ENCODE peak calls at places on chromosomes 6 and 20, in six cellular contexts. One of them, this sample, is unnamed. For H3K4me1, the result is how much of the 10 kb centered on the place peaks cover.

GRCh38 chr20:46699651-46700359 is 9.6 kb upstream of the SLC2A10 start:
- DNase-seq in heart left ventricle: no peak
- DNase-seq in heart right ventricle: no peak
- DNase-seq in ovary: no peak
- DNase-seq in gastrocnemius medialis: no peak
- DNase-seq in Panc1: no peak
- DNase-seq in this sample: no peak

GRCh38 chr6:80605165-80605989 is 498.9 kb downstream of the BCKDHB start:
- DNase-seq in heart left ventricle: no peak
- DNase-seq in heart right ventricle: peak
- DNase-seq in ovary: no peak
- DNase-seq in gastrocnemius medialis: no peak
- DNase-seq in Panc1: no peak
- DNase-seq in this sample: no peak

GRCh38 chr6:65072500-65072899 is 634.5 kb downstream of the EYS start:
- DNase-seq in heart left ventricle: no peak
- DNase-seq in heart right ventricle: no peak
- DNase-seq in ovary: no peak
- DNase-seq in gastrocnemius medialis: no peak
- DNase-seq in Panc1: no peak
- DNase-seq in this sample: no peak

GRCh38 chr6:17418281-17419188 is 25.1 kb downstream of the CAP2 start:
- DNase-seq in heart left ventricle: no peak
- DNase-seq in heart right ventricle: no peak
- DNase-seq in ovary: no peak
- DNase-seq in gastrocnemius medialis: peak
- DNase-seq in Panc1: no peak
- DNase-seq in this sample: no peak

GRCh38 chr6:1609662-1610496 is at the start of gene FOXC1:
- DNase-seq in heart left ventricle: peak
- DNase-seq in heart right ventricle: peak
- DNase-seq in ovary: peak
- DNase-seq in gastrocnemius medialis: peak
- DNase-seq in Panc1: peak
- DNase-seq in this sample: peak

GRCh38 chr6:47551670-47552069 is 74.1 kb downstream of the CD2AP start:
- DNase-seq in heart left ventricle: no peak
- DNase-seq in heart right ventricle: no peak
- DNase-seq in ovary: no peak
- DNase-seq in gastrocnemius medialis: no peak
- DNase-seq in Panc1: no peak
- DNase-seq in this sample: no peak

GRCh38 chr6:5472583-5472982 is 211.3 kb downstream of the FARS2 start:
- DNase-seq in heart left ventricle: no peak
- DNase-seq in heart right ventricle: no peak
- DNase-seq in ovary: no peak
- DNase-seq in gastrocnemius medialis: no peak
- DNase-seq in Panc1: no peak
- DNase-seq in this sample: no peak

GRCh38 chr6:82750570-82750969 is 315.1 kb downstream of the UBE3D start:
- DNase-seq in heart left ventricle: no peak
- DNase-seq in heart right ventricle: no peak
- DNase-seq in ovary: no peak
- DNase-seq in gastrocnemius medialis: no peak
- DNase-seq in Panc1: no peak
- DNase-seq in this sample: no peak

GRCh38 chr6:88565409-88565811 is 398.0 kb downstream of the RNGTT start:
- DNase-seq in heart left ventricle: no peak
- DNase-seq in heart right ventricle: no peak
- DNase-seq in ovary: no peak
- DNase-seq in gastrocnemius medialis: no peak
- DNase-seq in Panc1: no peak
- DNase-seq in this sample: no peak

GRCh38 chr6:143234686-143235085 is 174.0 kb downstream of the AIG1 start:
- DNase-seq in heart left ventricle: no peak
- DNase-seq in heart right ventricle: no peak
- DNase-seq in ovary: no peak
- DNase-seq in gastrocnemius medialis: no peak
- DNase-seq in Panc1: no peak
- DNase-seq in this sample: no peak

GRCh38 chr20:19889011-19889953 is 127.9 kb upstream of the NAA20 start:
- DNase-seq in heart left ventricle: peak
- DNase-seq in heart right ventricle: peak
- DNase-seq in ovary: peak
- DNase-seq in gastrocnemius medialis: peak
- DNase-seq in Panc1: no peak
- DNase-seq in this sample: peak

GRCh38 chr20:47055699-47056369 is 161.2 kb downstream of the EYA2 start:
- DNase-seq in heart left ventricle: no peak
- DNase-seq in heart right ventricle: no peak
- DNase-seq in ovary: no peak
- DNase-seq in gastrocnemius medialis: no peak
- DNase-seq in Panc1: no peak
- DNase-seq in this sample: no peak

GRCh38 chr6:3324262-3324942 is 65.7 kb downstream of the PSMG4 start:
- DNase-seq in heart left ventricle: peak
- DNase-seq in heart right ventricle: peak
- DNase-seq in ovary: no peak
- DNase-seq in gastrocnemius medialis: no peak
- DNase-seq in Panc1: no peak
- DNase-seq in this sample: no peak

GRCh38 chr20:32727663-32728062 is 15.6 kb downstream of the COMMD7 start:
- DNase-seq in heart left ventricle: peak
- DNase-seq in heart right ventricle: no peak
- DNase-seq in ovary: no peak
- DNase-seq in gastrocnemius medialis: no peak
- DNase-seq in Panc1: no peak
- DNase-seq in this sample: no peak

GRCh38 chr6:14310955-14311354 is 193.4 kb downstream of the CD83 start:
- DNase-seq in heart left ventricle: no peak
- DNase-seq in heart right ventricle: no peak
- DNase-seq in ovary: no peak
- DNase-seq in gastrocnemius medialis: no peak
- DNase-seq in Panc1: no peak
- DNase-seq in this sample: no peak

GRCh38 chr20:17856024-17856564 is 112.5 kb downstream of the SNX5 start:
- DNase-seq in heart left ventricle: no peak
- DNase-seq in heart right ventricle: no peak
- DNase-seq in ovary: peak
- DNase-seq in gastrocnemius medialis: no peak
- DNase-seq in Panc1: no peak
- DNase-seq in this sample: peak

GRCh38 chr6:5905431-5906339 is 101.0 kb downstream of the NRN1 start:
- DNase-seq in heart left ventricle: peak
- DNase-seq in heart right ventricle: peak
- DNase-seq in ovary: peak
- DNase-seq in gastrocnemius medialis: peak
- DNase-seq in Panc1: no peak
- DNase-seq in this sample: peak

GRCh38 chr20:59985864-59986263 is 27.6 kb downstream of the CDH26 start:
- DNase-seq in heart left ventricle: no peak
- DNase-seq in heart right ventricle: no peak
- DNase-seq in ovary: no peak
- DNase-seq in gastrocnemius medialis: no peak
- DNase-seq in Panc1: no peak
- DNase-seq in this sample: no peak

GRCh38 chr20:46523696-46524328 is 10.5 kb upstream of the ZNF334 start:
- DNase-seq in heart left ventricle: no peak
- DNase-seq in heart right ventricle: no peak
- DNase-seq in ovary: no peak
- DNase-seq in gastrocnemius medialis: no peak
- DNase-seq in Panc1: no peak
- DNase-seq in this sample: no peak

GRCh38 chr20:30912006-30912660 is 345.3 kb upstream of the DEFB115 start:
- DNase-seq in heart left ventricle: no peak
- DNase-seq in heart right ventricle: no peak
- DNase-seq in ovary: no peak
- DNase-seq in gastrocnemius medialis: no peak
- DNase-seq in Panc1: no peak
- DNase-seq in this sample: no peak

GRCh38 chr6:28693033-28693750 is 167.5 kb downstream of the GPX5 start:
- DNase-seq in heart left ventricle: no peak
- DNase-seq in heart right ventricle: no peak
- DNase-seq in ovary: peak
- DNase-seq in gastrocnemius medialis: no peak
- DNase-seq in Panc1: peak
- DNase-seq in this sample: no peak

GRCh38 chr6:19380287-19380686 is 456.9 kb upstream of the ID4 start:
- DNase-seq in heart left ventricle: no peak
- DNase-seq in heart right ventricle: no peak
- DNase-seq in ovary: no peak
- DNase-seq in gastrocnemius medialis: no peak
- DNase-seq in Panc1: no peak
- DNase-seq in this sample: no peak

GRCh38 chr20:51837876-51838420 is 35.6 kb upstream of the SALL4 start:
- DNase-seq in heart left ventricle: no peak
- DNase-seq in heart right ventricle: no peak
- DNase-seq in ovary: no peak
- DNase-seq in gastrocnemius medialis: no peak
- DNase-seq in Panc1: no peak
- DNase-seq in this sample: no peak

GRCh38 chr6:46453221-46453620 is 38.0 kb downstream of the RCAN2 start:
- DNase-seq in heart left ventricle: no peak
- DNase-seq in heart right ventricle: no peak
- DNase-seq in ovary: no peak
- DNase-seq in gastrocnemius medialis: no peak
- DNase-seq in Panc1: no peak
- DNase-seq in this sample: no peak

GRCh38 chr6:46451343-46451742 is 39.9 kb downstream of the RCAN2 start:
- DNase-seq in heart left ventricle: no peak
- DNase-seq in heart right ventricle: no peak
- DNase-seq in ovary: no peak
- DNase-seq in gastrocnemius medialis: no peak
- DNase-seq in Panc1: no peak
- DNase-seq in this sample: no peak

GRCh38 chr6:46452312-46452917 is 38.8 kb downstream of the RCAN2 start:
- DNase-seq in heart left ventricle: no peak
- DNase-seq in heart right ventricle: no peak
- DNase-seq in ovary: no peak
- DNase-seq in gastrocnemius medialis: no peak
- DNase-seq in Panc1: no peak
- DNase-seq in this sample: no peak

GRCh38 chr6:46453756-46454316 is 37.4 kb downstream of the RCAN2 start:
- DNase-seq in heart left ventricle: no peak
- DNase-seq in heart right ventricle: no peak
- DNase-seq in ovary: no peak
- DNase-seq in gastrocnemius medialis: no peak
- DNase-seq in Panc1: no peak
- DNase-seq in this sample: no peak

GRCh38 chr6:46454691-46455090 is 36.6 kb downstream of the RCAN2 start:
- DNase-seq in heart left ventricle: no peak
- DNase-seq in heart right ventricle: no peak
- DNase-seq in ovary: no peak
- DNase-seq in gastrocnemius medialis: no peak
- DNase-seq in Panc1: no peak
- DNase-seq in this sample: no peak
- H3K4me1 ChIP-seq in heart left ventricle: half or more
- H3K4me1 ChIP-seq in heart right ventricle: half or more
- H3K4me1 ChIP-seq in ovary: under half
- H3K4me1 ChIP-seq in gastrocnemius medialis: under half
- H3K4me1 ChIP-seq in Panc1: under half
- H3K4me1 ChIP-seq in this sample: under half

GRCh38 chr20:40317156-40317790 is 371.8 kb downstream of the MAFB start:
- DNase-seq in heart left ventricle: no peak
- DNase-seq in heart right ventricle: no peak
- DNase-seq in ovary: no peak
- DNase-seq in gastrocnemius medialis: no peak
- DNase-seq in Panc1: no peak
- DNase-seq in this sample: no peak

GRCh38 chr20:40320612-40321011 is 368.4 kb downstream of the MAFB start:
- DNase-seq in heart left ventricle: no peak
- DNase-seq in heart right ventricle: no peak
- DNase-seq in ovary: no peak
- DNase-seq in gastrocnemius medialis: no peak
- DNase-seq in Panc1: no peak
- DNase-seq in this sample: no peak

GRCh38 chr20:40322941-40323340 is 366.1 kb downstream of the MAFB start:
- DNase-seq in heart left ventricle: no peak
- DNase-seq in heart right ventricle: no peak
- DNase-seq in ovary: no peak
- DNase-seq in gastrocnemius medialis: no peak
- DNase-seq in Panc1: no peak
- DNase-seq in this sample: no peak

GRCh38 chr20:40319741-40320499 is 369.1 kb downstream of the MAFB start:
- DNase-seq in heart left ventricle: no peak
- DNase-seq in heart right ventricle: no peak
- DNase-seq in ovary: no peak
- DNase-seq in gastrocnemius medialis: no peak
- DNase-seq in Panc1: no peak
- DNase-seq in this sample: no peak

GRCh38 chr20:40319056-40319455 is 370.0 kb downstream of the MAFB start:
- DNase-seq in heart left ventricle: no peak
- DNase-seq in heart right ventricle: no peak
- DNase-seq in ovary: no peak
- DNase-seq in gastrocnemius medialis: no peak
- DNase-seq in Panc1: no peak
- DNase-seq in this sample: no peak
- H3K4me1 ChIP-seq in heart left ventricle: under half
- H3K4me1 ChIP-seq in heart right ventricle: under half
- H3K4me1 ChIP-seq in ovary: under half
- H3K4me1 ChIP-seq in gastrocnemius medialis: under half
- H3K4me1 ChIP-seq in Panc1: under half
- H3K4me1 ChIP-seq in this sample: under half

GRCh38 chr6:106731843-106732160 is 102.4 kb downstream of the QRSL1 start:
- DNase-seq in heart left ventricle: no peak
- DNase-seq in heart right ventricle: no peak
- DNase-seq in ovary: no peak
- DNase-seq in gastrocnemius medialis: no peak
- DNase-seq in Panc1: no peak
- DNase-seq in this sample: no peak

GRCh38 chr6:106732541-106732940 is 103.2 kb downstream of the QRSL1 start:
- DNase-seq in heart left ventricle: no peak
- DNase-seq in heart right ventricle: no peak
- DNase-seq in ovary: no peak
- DNase-seq in gastrocnemius medialis: no peak
- DNase-seq in Panc1: no peak
- DNase-seq in this sample: no peak

GRCh38 chr6:106735136-106735535 is 105.8 kb downstream of the QRSL1 start:
- DNase-seq in heart left ventricle: no peak
- DNase-seq in heart right ventricle: no peak
- DNase-seq in ovary: no peak
- DNase-seq in gastrocnemius medialis: no peak
- DNase-seq in Panc1: no peak
- DNase-seq in this sample: no peak

GRCh38 chr6:106731144-106731842 is 101.9 kb downstream of the QRSL1 start:
- DNase-seq in heart left ventricle: no peak
- DNase-seq in heart right ventricle: no peak
- DNase-seq in ovary: no peak
- DNase-seq in gastrocnemius medialis: no peak
- DNase-seq in Panc1: no peak
- DNase-seq in this sample: no peak

GRCh38 chr6:106733386-106733785 is 104.0 kb downstream of the QRSL1 start:
- DNase-seq in heart left ventricle: no peak
- DNase-seq in heart right ventricle: no peak
- DNase-seq in ovary: no peak
- DNase-seq in gastrocnemius medialis: no peak
- DNase-seq in Panc1: no peak
- DNase-seq in this sample: no peak
- H3K4me1 ChIP-seq in heart left ventricle: under half
- H3K4me1 ChIP-seq in heart right ventricle: under half
- H3K4me1 ChIP-seq in ovary: under half
- H3K4me1 ChIP-seq in gastrocnemius medialis: under half
- H3K4me1 ChIP-seq in Panc1: under half
- H3K4me1 ChIP-seq in this sample: under half

GRCh38 chr6:31558631-31559500 is 11.5 kb downstream of the NFKBIL1 start:
- DNase-seq in heart left ventricle: no peak
- DNase-seq in heart right ventricle: no peak
- DNase-seq in ovary: no peak
- DNase-seq in gastrocnemius medialis: peak
- DNase-seq in Panc1: no peak
- DNase-seq in this sample: no peak
- H3K4me1 ChIP-seq in heart left ventricle: under half
- H3K4me1 ChIP-seq in heart right ventricle: under half
- H3K4me1 ChIP-seq in ovary: under half
- H3K4me1 ChIP-seq in gastrocnemius medialis: under half
- H3K4me1 ChIP-seq in Panc1: under half
- H3K4me1 ChIP-seq in this sample: under half

This sample was measured in tibial artery.